ENCODE peak calls at places on chromosome 17, in four cellular contexts. Y, J, Q and U are unnamed samples. For H4K20me1, the result is how much of the 10 kb centered on the place peaks cover.

GRCh38 chr17:40499551-40500189 is 1.8 kb downstream of the TNS4 start:
- DNase-seq in Y (peak), J (peak), Q (peak), U (peak)

GRCh38 chr17:50689251-50689650 is 18.5 kb downstream of the ANKRD40 start:
- DNase-seq in Y (peak), J (peak), Q (peak), U (peak)

GRCh38 chr17:35907266-35907637 is 23.3 kb downstream of the RDM1 start:
- DNase-seq in Y (no peak), J (no peak), Q (no peak), U (no peak)

GRCh38 chr17:36544049-36544319 is 735 bp upstream of the GGNBP2 start:
- DNase-seq in Y (peak), J (peak), Q (peak), U (peak)

GRCh38 chr17:6393368-6393952 is 41.5 kb downstream of the AIPL1 start:
- DNase-seq in Y (no peak), J (no peak), Q (peak), U (no peak)

GRCh38 chr17:48001187-48001586 is 30.3 kb downstream of the CDK5RAP3 start:
- DNase-seq in Y (no peak), J (peak), Q (no peak), U (no peak)

GRCh38 chr17:62791235-62792121 is 16.6 kb downstream of the MARCHF10 start:
- DNase-seq in Y (no peak), J (peak), Q (peak), U (peak)

GRCh38 chr17:62109378-62109902 is 44.4 kb upstream of the MED13 start:
- DNase-seq in Y (peak), J (peak), Q (peak), U (peak)

GRCh38 chr17:48194097-48194550 is 86.6 kb downstream of the SNX11 start:
- DNase-seq in Y (no peak), J (peak), Q (peak), U (peak)

GRCh38 chr17:29929006-29929543 is 953 bp downstream of the SSH2 start:
- DNase-seq in Y (peak), J (peak), Q (peak), U (peak)

GRCh38 chr17:58970966-58971575 is 135.6 kb downstream of the TRIM37 start:
- DNase-seq in Y (no peak), J (peak), Q (no peak), U (no peak)

GRCh38 chr17:66214893-66215528 is 14.2 kb downstream of the APOH start:
- DNase-seq in Y (no peak), J (no peak), Q (no peak), U (no peak)

GRCh38 chr17:67095803-67096202 is 51.4 kb downstream of the CACNG1 start:
- DNase-seq in Y (no peak), J (peak), Q (peak), U (peak)

DNA sequence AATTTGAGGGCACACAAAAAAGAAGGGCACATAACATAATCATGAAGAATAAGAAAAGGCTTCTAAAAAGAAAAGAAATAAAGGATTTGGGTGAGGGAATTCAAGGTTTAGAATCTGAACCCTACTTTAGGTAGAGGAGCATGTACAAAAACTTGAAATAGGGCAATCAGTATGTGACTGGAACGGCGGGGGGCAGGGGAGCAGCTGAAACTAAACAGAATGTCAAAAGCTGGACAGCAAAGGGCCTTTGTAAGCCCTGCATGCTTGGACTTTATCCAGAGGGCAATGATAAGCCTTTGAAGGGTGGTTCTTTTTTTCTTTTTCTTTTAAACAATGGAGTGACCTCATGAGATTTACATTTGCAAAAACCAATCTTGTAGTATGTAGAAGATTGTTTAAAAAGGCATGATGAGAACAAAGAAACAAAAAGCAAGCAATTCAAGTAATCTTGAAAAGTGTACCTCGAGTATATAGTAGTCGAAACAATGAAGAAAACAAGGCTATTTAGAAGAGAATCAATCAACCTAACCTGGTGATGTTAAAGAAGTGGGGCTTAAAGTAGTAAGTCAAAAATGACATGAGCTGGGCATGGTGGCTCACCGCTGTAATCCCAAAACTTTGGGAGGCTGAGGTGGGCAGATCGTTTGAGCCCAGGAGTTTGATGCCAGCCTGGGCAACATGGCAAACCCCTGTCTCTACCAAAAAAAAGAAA is 46.7 kb upstream of the ANKFY1 start:
- DNase-seq in Y (no peak), J (peak), Q (no peak), U (peak)
- H4K20me1 ChIP-seq in Y (under half), J (under half), Q (under half), U (under half)

GRCh38 chr17:75151893-75152292 is 2.4 kb downstream of the JPT1 start:
- DNase-seq in Y (no peak), J (no peak), Q (peak), U (peak)
- H3K4me2 ChIP-seq in Y (peak), J (no peak), Q (peak), U (peak)

GRCh38 chr17:38786372-38786771 is 13.0 kb downstream of the PIP4K2B start:
- DNase-seq in Y (no peak), J (no peak), Q (peak), U (no peak)
- H4K20me1 ChIP-seq in Y (under half), J (under half), Q (under half), U (under half)

GRCh38 chr17:79073016-79073705 is 1.5 kb upstream of the ENGASE start:
- DNase-seq in Y (no peak), J (no peak), Q (no peak), U (no peak)
- H3K4me2 ChIP-seq in Y (no peak), J (no peak), Q (peak), U (no peak)

DNA sequence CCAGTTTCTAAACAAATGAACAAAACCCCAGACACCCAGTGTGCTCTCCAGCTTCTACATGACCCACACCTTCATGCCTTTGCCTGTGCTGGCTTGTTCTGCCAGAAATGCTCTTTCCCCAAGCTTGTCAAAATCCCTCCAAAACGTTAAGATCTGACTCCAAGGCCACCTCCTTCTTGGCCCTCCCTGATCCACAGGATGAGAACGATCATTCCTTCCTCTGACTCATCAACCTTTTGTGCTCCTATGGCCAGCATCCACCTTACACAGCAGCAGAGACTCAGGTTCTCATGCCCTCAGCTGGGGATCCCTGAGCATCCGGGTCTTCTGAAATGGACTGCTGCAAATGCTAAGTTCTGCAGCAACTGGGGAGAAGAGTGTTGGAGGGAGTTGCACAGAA is 3.0 kb downstream of the ZBTB4 start:
- DNase-seq in Y (no peak), J (peak), Q (peak), U (no peak)
- H4K20me1 ChIP-seq in Y (under half), J (under half), Q (under half), U (under half)

GRCh38 chr17:72175263-72175662 is 54.4 kb downstream of the SOX9 start:
- DNase-seq in Y (no peak), J (no peak), Q (no peak), U (no peak)
- H3K4me2 ChIP-seq in Y (no peak), J (no peak), Q (peak), U (no peak)

GRCh38 chr17:81581758-81582157 is 29.6 kb upstream of the FAAP100 start:
- DNase-seq in Y (no peak), J (no peak), Q (no peak), U (no peak)

GRCh38 chr17:81582341-81582740 is 30.2 kb upstream of the FAAP100 start:
- DNase-seq in Y (no peak), J (peak), Q (peak), U (peak)

GRCh38 chr17:81586096-81586495 is 33.9 kb upstream of the FAAP100 start:
- DNase-seq in Y (no peak), J (no peak), Q (no peak), U (no peak)

GRCh38 chr17:81582769-81583168 is 30.6 kb upstream of the FAAP100 start:
- DNase-seq in Y (no peak), J (no peak), Q (no peak), U (no peak)

DNA sequence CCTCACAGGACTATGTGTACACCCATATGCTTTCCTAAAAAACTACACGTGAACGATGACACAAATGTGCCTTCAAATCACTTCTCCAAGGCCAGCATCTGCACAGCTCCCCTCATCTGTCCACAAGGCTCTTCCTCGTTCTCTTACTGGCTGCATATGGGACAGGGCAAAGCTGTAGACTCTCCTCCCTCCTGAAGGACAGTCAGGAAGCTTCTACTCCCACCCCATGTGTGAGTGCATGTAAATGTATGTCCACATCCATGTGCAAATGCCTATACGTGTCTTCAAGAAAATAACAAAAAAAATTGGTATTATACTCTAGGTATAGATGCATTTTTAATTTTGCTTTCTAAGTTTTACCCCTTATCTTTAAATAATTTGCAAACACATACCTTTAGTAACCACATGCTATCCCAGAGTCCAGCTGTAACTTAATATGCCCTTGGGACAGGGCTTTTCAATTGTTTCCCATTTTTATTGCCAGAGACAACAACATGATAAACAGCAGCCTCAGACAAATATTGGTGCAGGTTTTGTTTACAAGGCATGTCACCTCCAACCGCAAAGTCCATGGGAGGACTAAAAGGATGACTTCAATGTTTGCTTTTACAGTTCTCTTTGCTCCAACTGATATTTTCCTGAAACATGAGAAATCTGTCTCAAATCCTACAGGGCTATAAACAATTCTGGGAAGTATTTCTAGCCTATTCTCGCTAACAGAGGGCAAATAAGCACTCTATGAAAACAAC is 31.6 kb upstream of the FAAP100 start:
- DNase-seq in Y (no peak), J (no peak), Q (peak), U (no peak)
- H4K20me1 ChIP-seq in Y (under half), J (under half), Q (half or more), U (under half)